ENCODE peak calls at places on chromosomes 2 and 18, in seven cellular contexts. Y, J, L, C, F, O and A are unnamed samples.

GRCh38 chr18:58605027-58606020 is 23.6 kb downstream of the ALPK2 start:
- DNase-seq in Y (no peak), J (no peak), L (no peak), C (no peak), F (peak; percentile 87), O (peak; percentile 87), A (peak; percentile 58)

GRCh38 chr18:63708650-63709049 is 5.9 kb downstream of the SERPINB11 start:
- DNase-seq in Y (peak; percentile 20), J (no peak), L (no peak), C (no peak), F (peak; percentile 96), O (peak; percentile 78), A (no peak)

GRCh38 chr2:8885449-8886196 is 48.2 kb upstream of the KIDINS220 start:
- DNase-seq in Y (no peak), J (no peak), L (peak; percentile 20), C (peak; percentile 8), F (no peak), O (no peak), A (no peak)

GRCh38 chr18:78903436-78904178 is 76.0 kb upstream of the SALL3 start:
- DNase-seq in Y (no peak), J (no peak), L (no peak), C (no peak), F (no peak), O (no peak), A (no peak)

GRCh38 chr2:43484323-43484930 is 111.4 kb downstream of the THADA start:
- DNase-seq in Y (peak; percentile 78), J (no peak), L (peak; percentile 20), C (peak; percentile 75), F (peak; percentile 85), O (peak; percentile 87), A (peak; percentile 82)

GRCh38 chr2:8857709-8858108 is 20.3 kb upstream of the KIDINS220 start:
- DNase-seq in Y (no peak), J (no peak), L (peak; percentile 19), C (no peak), F (no peak), O (no peak), A (no peak)

GRCh38 chr2:42036413-42036812 is 11.4 kb upstream of the PKDCC start:
- DNase-seq in Y (no peak), J (no peak), L (no peak), C (no peak), F (no peak), O (no peak), A (no peak)

GRCh38 chr2:102304711-102305591 is 6.4 kb upstream of the IL1RL1 start:
- DNase-seq in Y (no peak), J (no peak), L (no peak), C (no peak), F (no peak), O (no peak), A (no peak)

DNA sequence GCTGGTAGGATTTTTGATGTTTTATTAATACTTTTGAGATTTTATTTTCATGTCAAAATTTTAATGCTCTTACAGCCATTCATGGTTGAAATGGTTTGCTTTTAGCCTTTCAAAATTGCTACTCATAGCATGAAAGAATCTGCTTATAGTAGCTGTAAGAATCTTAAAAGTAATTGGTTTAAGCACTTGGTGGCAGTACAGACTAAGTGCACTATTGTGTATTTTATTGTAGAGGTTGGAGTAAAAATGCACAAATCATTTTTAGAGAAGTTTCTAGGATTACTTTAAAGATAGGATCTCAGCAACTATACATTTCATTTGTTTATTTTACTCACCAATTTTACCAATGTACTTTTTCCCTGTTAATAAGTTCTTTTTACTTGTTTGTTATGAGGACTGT is 205.8 kb downstream of the SPAG16 start:
- DNase-seq in Y (no peak), J (no peak), L (no peak), C (peak; percentile 16), F (no peak), O (no peak), A (peak; percentile 2)
- TF ChIP-seq CTCF in Y (no peak), J (no peak), L (no peak), C (peak; percentile 14), F (no peak), O (no peak), A (peak; percentile 7)

DNA sequence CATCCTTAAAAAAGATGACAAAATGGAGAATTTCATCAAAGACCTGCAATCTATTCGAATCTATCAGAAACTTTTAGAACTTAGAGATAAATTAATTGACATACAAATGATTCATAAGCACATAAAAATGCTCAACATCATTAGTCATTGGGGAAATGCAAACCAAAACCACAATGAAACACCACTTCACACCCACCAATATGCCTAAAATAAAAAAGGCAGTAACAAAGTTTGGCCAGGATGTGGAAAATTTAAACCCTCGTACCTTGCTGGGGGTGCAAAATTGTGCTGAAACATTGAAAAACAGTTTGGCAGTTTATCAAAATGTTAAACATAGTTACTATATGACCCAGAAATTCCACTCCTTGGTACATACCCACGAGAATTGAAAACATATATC is 11.5 kb upstream of the EIF2AK3 start:
- DNase-seq in Y (no peak), J (no peak), L (no peak), C (peak; percentile 21), F (no peak), O (no peak), A (no peak)
- H3K4me3 ChIP-seq in Y (no peak overlapping the region), J (no peak overlapping the region), L (no peak overlapping the region), C (no peak overlapping the region), F (no peak overlapping the region), O (no peak overlapping the region), A (no peak overlapping the region)

GRCh38 chr2:207258191-207258991 is 92.6 kb upstream of the KLF7 start:
- DNase-seq in Y (peak; percentile 92), J (peak; percentile 27), L (peak; percentile 71), C (no peak), F (peak; percentile 100), O (peak; percentile 99), A (no peak)
- TF ChIP-seq CTCF in Y (no peak), J (no peak), L (no peak), C (no peak), F (peak; percentile 14), O (no peak), A (no peak)

GRCh38 chr2:20432714-20433113 is 14.2 kb upstream of the RHOB start:
- DNase-seq in Y (no peak), J (peak; percentile 13), L (no peak), C (no peak), F (no peak), O (no peak), A (no peak)
- H3K4me3 ChIP-seq in Y (no peak overlapping the region), J (no peak overlapping the region), L (no peak overlapping the region), C (no peak overlapping the region), F (no peak overlapping the region), O (no peak overlapping the region), A (no peak overlapping the region)

GRCh38 chr18:10350661-10351060 is 103.8 kb upstream of the APCDD1 start:
- DNase-seq in Y (no peak), J (no peak), L (no peak), C (no peak), F (no peak), O (no peak), A (no peak)

GRCh38 chr18:10351858-10352257 is 102.6 kb upstream of the APCDD1 start:
- DNase-seq in Y (no peak), J (no peak), L (no peak), C (no peak), F (no peak), O (no peak), A (no peak)

GRCh38 chr18:10353791-10354190 is 100.6 kb upstream of the APCDD1 start:
- DNase-seq in Y (peak; percentile 83), J (no peak), L (no peak), C (no peak), F (peak; percentile 95), O (peak; percentile 72), A (no peak)

GRCh38 chr18:10352671-10353070 is 101.8 kb upstream of the APCDD1 start:
- DNase-seq in Y (no peak), J (no peak), L (no peak), C (no peak), F (no peak), O (no peak), A (no peak)

DNA sequence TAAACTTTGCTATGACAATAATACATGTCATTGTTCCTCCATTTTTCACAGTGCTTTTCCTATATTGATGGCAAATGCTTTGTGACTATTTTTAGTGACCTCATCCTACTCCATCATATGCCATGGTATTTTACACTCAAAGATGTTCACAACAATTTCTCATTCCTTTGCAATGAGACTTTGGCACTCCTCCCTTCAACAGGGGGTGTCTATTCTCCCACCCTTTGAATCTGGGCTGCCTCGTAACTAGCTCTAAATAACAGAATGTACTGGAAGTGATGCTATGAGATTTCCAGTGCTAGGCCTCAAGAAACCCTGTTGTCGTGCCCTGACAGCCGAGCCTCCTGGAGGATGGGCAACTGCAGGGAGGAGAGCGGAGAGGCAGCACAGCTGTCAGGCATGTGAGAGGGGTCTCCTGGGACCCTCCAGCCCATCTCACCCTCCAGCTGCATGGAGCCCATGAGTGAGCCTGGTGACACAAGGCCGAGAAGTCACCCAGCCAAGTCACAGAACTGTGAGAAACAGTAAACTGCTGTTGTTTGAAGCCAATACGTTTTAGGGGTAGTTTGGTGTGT is 103.1 kb upstream of the APCDD1 start:
- DNase-seq in Y (no peak), J (no peak), L (no peak), C (no peak), F (peak; percentile 47), O (no peak), A (no peak)
- TF ChIP-seq CTCF in Y (no peak), J (no peak), L (no peak), C (no peak), F (no peak), O (no peak), A (no peak)

GRCh38 chr2:27087823-27088410 is 1.3 kb downstream of the KHK start:
- DNase-seq in Y (no peak), J (no peak), L (no peak), C (no peak), F (no peak), O (no peak), A (no peak)
- H3K4me3 ChIP-seq in Y (peak overlapping the region; percentile 60), J (no peak overlapping the region), L (no peak overlapping the region), C (peak overlapping the region; percentile 84), F (no peak overlapping the region), O (no peak overlapping the region), A (no peak overlapping the region)

GRCh38 chr18:27428716-27429475 is 243.8 kb upstream of the CHST9 start:
- DNase-seq in Y (no peak), J (no peak), L (no peak), C (no peak), F (no peak), O (no peak), A (no peak)
- TF ChIP-seq CTCF in Y (no peak), J (no peak), L (no peak), C (no peak), F (no peak), O (no peak), A (no peak)